ENCODE peak calls at places on chromosomes 2 and 18, in nine cellular contexts. T, I, C, O, Y, L, V, X and B are unnamed samples.
A peak's percentile ranks its signal among the peaks of the same experiment; 100 is the strongest.

GRCh38 chr2:134238371-134238770 is 15.5 kb upstream of the MGAT5 start:
- DNase-seq in L (peak; percentile 77), V (no peak), C (no peak), I (no peak), Y (no peak), X (no peak), O (no peak), T (no peak), B (no peak)

GRCh38 chr18:58045265-58046086 is 1.4 kb downstream of the NEDD4L start:
- DNase-seq in T (no peak), I (no peak), L (peak; percentile 31), V (peak; percentile 21), Y (peak; percentile 27), C (peak; percentile 12), O (no peak), X (peak; percentile 91), B (peak; percentile 69)

GRCh38 chr2:157302492-157303099 is 23.0 kb downstream of the ERMN start:
- DNase-seq in L (peak; percentile 44), C (peak; percentile 4), X (peak; percentile 53), V (peak; percentile 34), O (peak; percentile 61), I (no peak), T (no peak), Y (peak; percentile 37), B (peak; percentile 84)

GRCh38 chr2:54624611-54625071 is 98.8 kb upstream of the EML6 start:
- DNase-seq in V (no peak), X (no peak), Y (no peak), I (no peak), O (no peak), L (peak; percentile 54), T (no peak), C (no peak), B (no peak)

GRCh38 chr2:205868773-205869333 is 186.6 kb downstream of the NRP2 start:
- DNase-seq in X (no peak), O (peak; percentile 68), L (peak; percentile 61), I (no peak), C (no peak), Y (no peak), V (peak; percentile 22), T (peak; percentile 14), B (peak; percentile 84)

GRCh38 chr18:49178736-49179135 is 228.0 kb upstream of the SMAD7 start:
- DNase-seq in Y (no peak), X (peak; percentile 23), I (no peak), O (peak; percentile 38), V (no peak), L (peak; percentile 23), C (no peak), T (no peak), B (peak; percentile 46)

GRCh38 chr18:12838178-12838634 is 45.8 kb downstream of the PTPN2 start:
- DNase-seq in L (peak; percentile 90), V (peak; percentile 26), T (no peak), I (no peak), C (no peak), X (peak; percentile 57), Y (no peak), O (peak; percentile 47), B (peak; percentile 83)

GRCh38 chr2:240848900-240849680 is 19.5 kb upstream of the AGXT start:
- DNase-seq in L (no peak), Y (no peak), V (no peak), I (no peak), O (no peak), T (no peak), X (no peak), C (no peak), B (no peak)

GRCh38 chr18:22547807-22548561 is 130.3 kb upstream of the CTAGE1 start:
- DNase-seq in V (no peak), X (peak; percentile 55), T (no peak), L (peak; percentile 53), I (no peak), Y (no peak), O (no peak), C (no peak), B (no peak)

GRCh38 chr18:25275414-25276001 is 76.5 kb downstream of the ZNF521 start:
- DNase-seq in L (no peak), C (no peak), I (no peak), V (no peak), O (no peak), Y (no peak), T (no peak), X (no peak), B (no peak)